ENCODE peak calls at places on chromosomes 12 and 14, in five cellular contexts. Z is stimulated activated CD8-positive, alpha-beta memory T cell treated with anti-CD3 and anti-CD28 coated beads, Interleukin-7, amount 100 ng/mL, for 24 hours; S is caudate nucleus; O is COR-L47; H is tibial artery. E is an unnamed sample.

GRCh38 chr12:93226356-93226755 is 151.4 kb upstream of the NUDT4 start:
- DNase-seq in S (no peak), O (no peak), Z (no peak), H (no peak), E (no peak)

GRCh38 chr12:29783773-29784666 is at the start of gene TMTC1:
- DNase-seq in Z (no peak), S (peak; percentile 75), O (no peak), H (peak; percentile 67), E (peak; percentile 28)

GRCh38 chr12:119730381-119730780 is 62.4 kb downstream of the PRKAB1 start:
- DNase-seq in O (no peak), Z (no peak), S (no peak), H (no peak), E (no peak)

GRCh38 chr14:51607677-51608076 is 44.0 kb upstream of the FRMD6 start:
- DNase-seq in S (no peak), H (no peak), Z (no peak), O (no peak), E (no peak)

GRCh38 chr12:117643971-117644370 is 282.5 kb upstream of the NOS1 start:
- DNase-seq in Z (no peak), O (no peak), S (no peak), H (no peak), E (no peak)

GRCh38 chr12:6364037-6364360 is 11.4 kb downstream of the SCNN1A start:
- DNase-seq in S (no peak), H (no peak), Z (no peak), O (no peak), E (peak; percentile 76)

GRCh38 chr12:107522692-107523477 is 162.7 kb upstream of the PWP1 start:
- DNase-seq in O (no peak), H (no peak), S (no peak), Z (no peak), E (peak; percentile 60)

GRCh38 chr14:64784006-64784405 is 79.8 kb downstream of the PLEKHG3 start:
- DNase-seq in O (no peak), H (no peak), Z (no peak), S (no peak), E (no peak)

GRCh38 chr14:94392510-94392935 is 4.1 kb upstream of the SERPINA1 start:
- DNase-seq in H (peak; percentile 66), Z (no peak), O (no peak), S (peak; percentile 11), E (no peak)

GRCh38 chr12:16612647-16613046 is 6.7 kb upstream of the LMO3 start:
- DNase-seq in Z (no peak), H (no peak), S (no peak), O (no peak), E (no peak)

GRCh38 chr14:54278087-54278486 is 118.7 kb upstream of the CDKN3 start:
- DNase-seq in O (no peak), Z (no peak), S (no peak), H (no peak), E (no peak)

GRCh38 chr12:121811434-121812319 is 7.9 kb downstream of the SETD1B start:
- DNase-seq in O (peak; percentile 93), Z (no peak), S (peak; percentile 35), H (no peak), E (no peak)

GRCh38 chr12:109972821-109973220 is 23.3 kb downstream of the GIT2 start:
- DNase-seq in O (no peak), Z (no peak), S (no peak), H (no peak), E (no peak)

GRCh38 chr12:18224745-18225144 is 36.6 kb upstream of the PIK3C2G start:
- DNase-seq in S (no peak), H (no peak), O (peak; percentile 43), Z (no peak), E (no peak)

GRCh38 chr12:109621271-109621671 is 47.7 kb downstream of the MVK start:
- DNase-seq in Z (no peak), S (no peak), H (no peak), O (no peak), E (no peak)

GRCh38 chr14:66745078-66745477 is 237.1 kb downstream of the GPHN start:
- DNase-seq in S (no peak), O (no peak), H (no peak), Z (no peak), E (no peak)

GRCh38 chr14:73728106-73729014 is 14.2 kb upstream of the PNMA1 start:
- DNase-seq in S (peak; percentile 51), H (peak; percentile 78), Z (peak; percentile 79), O (peak; percentile 49), E (peak; percentile 96)

GRCh38 chr12:98465950-98466349 is 49.4 kb upstream of the TMPO start:
- DNase-seq in O (no peak), Z (no peak), S (no peak), H (no peak), E (no peak)

GRCh38 chr12:97363693-97364092 is 98.9 kb upstream of the RMST start:
- DNase-seq in H (no peak), S (no peak), O (no peak), Z (no peak), E (no peak)

GRCh38 chr12:69649529-69649928 is 38.8 kb upstream of the LRRC10 start:
- DNase-seq in Z (no peak), H (no peak), O (no peak), S (no peak), E (no peak)

GRCh38 chr12:122064034-122064777 is 14.3 kb upstream of the MLXIP start:
- DNase-seq in O (peak; percentile 53), S (peak; percentile 73), H (peak; percentile 86), Z (no peak), E (peak; percentile 70)

GRCh38 chr12:95733156-95733825 is 57.3 kb downstream of the NTN4 start:
- DNase-seq in S (no peak), Z (no peak), H (no peak), O (no peak), E (no peak)

GRCh38 chr12:12147111-12147510 is 76.4 kb downstream of the BCL2L14 start:
- DNase-seq in H (no peak), O (no peak), Z (no peak), S (no peak), E (no peak)

GRCh38 chr12:58640314-58640713 is 280.0 kb downstream of the LRIG3 start:
- DNase-seq in H (no peak), Z (no peak), S (no peak), O (no peak), E (no peak)

GRCh38 chr12:8037046-8037663 is 4.6 kb downstream of the FOXJ2 start:
- DNase-seq in Z (no peak), S (no peak), O (no peak), H (no peak), E (no peak)

GRCh38 chr12:27179399-27180214 is 64.5 kb upstream of the STK38L start:
- DNase-seq in H (no peak), S (no peak), Z (no peak), O (no peak), E (peak; percentile 39)

GRCh38 chr12:104458645-104459555 is 2.2 kb downstream of the CHST11 start:
- DNase-seq in H (peak; percentile 39), Z (no peak), S (peak; percentile 27), O (no peak), E (peak; percentile 87)

GRCh38 chr12:14629832-14630688 is 62.4 kb upstream of the PLBD1 start:
- DNase-seq in S (peak; percentile 20), Z (peak; percentile 23), H (peak; percentile 81), O (peak; percentile 38), E (peak; percentile 92)